ENCODE peak calls at places on chromosomes 2 and 18, in seven cellular contexts. One of them, this sample, is unnamed.

GRCh38 chr2:84865181-84865783 is 15.6 kb downstream of the TRABD2A start:
- DNase-seq in cardiac fibroblast: peak; percentile 49
- DNase-seq in omental fat pad: no peak
- DNase-seq in glutamatergic neuron: no peak
- DNase-seq in foreskin fibroblast: peak; percentile 53
- DNase-seq in K562: no peak
- DNase-seq in endothelial cell of umbilical vein: no peak
- DNase-seq in this sample: no peak

GRCh38 chr2:190545082-190545481 is 10.6 kb upstream of the NEMP2 start:
- DNase-seq in cardiac fibroblast: peak; percentile 38
- DNase-seq in endothelial cell of umbilical vein: no peak
- DNase-seq in omental fat pad: no peak
- DNase-seq in foreskin fibroblast: no peak
- DNase-seq in glutamatergic neuron: no peak
- DNase-seq in K562: no peak
- DNase-seq in this sample: no peak

GRCh38 chr2:222902660-222903059 is 41.8 kb downstream of the ACSL3 start:
- DNase-seq in K562: no peak
- DNase-seq in cardiac fibroblast: no peak
- DNase-seq in omental fat pad: no peak
- DNase-seq in endothelial cell of umbilical vein: no peak
- DNase-seq in glutamatergic neuron: no peak
- DNase-seq in foreskin fibroblast: no peak
- DNase-seq in this sample: no peak

GRCh38 chr2:157761520-157761919 is 114.6 kb downstream of the ACVR1 start:
- DNase-seq in endothelial cell of umbilical vein: no peak
- DNase-seq in foreskin fibroblast: peak; percentile 44
- DNase-seq in cardiac fibroblast: peak; percentile 25
- DNase-seq in glutamatergic neuron: no peak
- DNase-seq in K562: no peak
- DNase-seq in omental fat pad: no peak
- DNase-seq in this sample: no peak

GRCh38 chr2:210086292-210086691 is 83.9 kb downstream of the RPE start:
- DNase-seq in K562: no peak
- DNase-seq in omental fat pad: no peak
- DNase-seq in glutamatergic neuron: no peak
- DNase-seq in cardiac fibroblast: peak; percentile 57
- DNase-seq in endothelial cell of umbilical vein: peak; percentile 54
- DNase-seq in foreskin fibroblast: peak; percentile 26
- DNase-seq in this sample: no peak

GRCh38 chr2:127508621-127509034 is 17.7 kb downstream of the IWS1 start:
- DNase-seq in cardiac fibroblast: peak; percentile 99
- DNase-seq in omental fat pad: peak; percentile 53
- DNase-seq in endothelial cell of umbilical vein: peak; percentile 93
- DNase-seq in glutamatergic neuron: no peak
- DNase-seq in K562: peak; percentile 52
- DNase-seq in foreskin fibroblast: peak; percentile 99
- DNase-seq in this sample: peak; percentile 97

GRCh38 chr18:8177330-8178016 is 431.8 kb upstream of the RAB12 start:
- DNase-seq in glutamatergic neuron: no peak
- DNase-seq in cardiac fibroblast: peak; percentile 38
- DNase-seq in endothelial cell of umbilical vein: peak; percentile 7
- DNase-seq in K562: no peak
- DNase-seq in foreskin fibroblast: peak; percentile 7
- DNase-seq in omental fat pad: no peak
- DNase-seq in this sample: no peak

GRCh38 chr18:26655010-26655613 is 106.8 kb upstream of the KCTD1 start:
- DNase-seq in foreskin fibroblast: peak; percentile 56
- DNase-seq in endothelial cell of umbilical vein: peak; percentile 7
- DNase-seq in K562: no peak
- DNase-seq in glutamatergic neuron: no peak
- DNase-seq in cardiac fibroblast: peak; percentile 10
- DNase-seq in omental fat pad: no peak
- DNase-seq in this sample: no peak

GRCh38 chr2:235721586-235721985 is 227.7 kb downstream of the AGAP1 start:
- DNase-seq in omental fat pad: no peak
- DNase-seq in glutamatergic neuron: no peak
- DNase-seq in foreskin fibroblast: no peak
- DNase-seq in cardiac fibroblast: no peak
- DNase-seq in K562: no peak
- DNase-seq in endothelial cell of umbilical vein: no peak
- DNase-seq in this sample: no peak

GRCh38 chr2:191209346-191209745 is 35.9 kb upstream of the MYO1B start:
- DNase-seq in endothelial cell of umbilical vein: no peak
- DNase-seq in cardiac fibroblast: peak; percentile 39
- DNase-seq in omental fat pad: no peak
- DNase-seq in foreskin fibroblast: no peak
- DNase-seq in glutamatergic neuron: no peak
- DNase-seq in K562: no peak
- DNase-seq in this sample: no peak

GRCh38 chr18:13101659-13101992 is 110.5 kb downstream of the CEP192 start:
- DNase-seq in foreskin fibroblast: no peak
- DNase-seq in omental fat pad: no peak
- DNase-seq in cardiac fibroblast: no peak
- DNase-seq in endothelial cell of umbilical vein: no peak
- DNase-seq in glutamatergic neuron: no peak
- DNase-seq in K562: no peak
- DNase-seq in this sample: no peak

GRCh38 chr2:73104933-73105332 is 7.8 kb downstream of the RAB11FIP5 start:
- DNase-seq in foreskin fibroblast: no peak
- DNase-seq in cardiac fibroblast: no peak
- DNase-seq in omental fat pad: no peak
- DNase-seq in glutamatergic neuron: no peak
- DNase-seq in endothelial cell of umbilical vein: no peak
- DNase-seq in K562: no peak
- DNase-seq in this sample: no peak

GRCh38 chr18:10032331-10032979 is 118.6 kb downstream of the VAPA start:
- DNase-seq in cardiac fibroblast: no peak
- DNase-seq in glutamatergic neuron: no peak
- DNase-seq in K562: no peak
- DNase-seq in endothelial cell of umbilical vein: peak; percentile 27
- DNase-seq in omental fat pad: no peak
- DNase-seq in foreskin fibroblast: no peak
- DNase-seq in this sample: no peak

GRCh38 chr2:213177685-213178084 is 26.3 kb upstream of the IKZF2 start:
- DNase-seq in endothelial cell of umbilical vein: no peak
- DNase-seq in glutamatergic neuron: no peak
- DNase-seq in foreskin fibroblast: peak; percentile 18
- DNase-seq in cardiac fibroblast: no peak
- DNase-seq in K562: no peak
- DNase-seq in omental fat pad: no peak
- DNase-seq in this sample: no peak

GRCh38 chr2:70104231-70105111 is 17.2 kb downstream of the PCBP1 start:
- DNase-seq in foreskin fibroblast: peak; percentile 86
- DNase-seq in K562: peak; percentile 90
- DNase-seq in glutamatergic neuron: no peak
- DNase-seq in cardiac fibroblast: peak; percentile 70
- DNase-seq in omental fat pad: no peak
- DNase-seq in endothelial cell of umbilical vein: no peak
- DNase-seq in this sample: no peak

GRCh38 chr2:43082111-43082877 is 144.1 kb downstream of the ZFP36L2 start:
- DNase-seq in cardiac fibroblast: peak; percentile 94
- DNase-seq in omental fat pad: no peak
- DNase-seq in endothelial cell of umbilical vein: peak; percentile 43
- DNase-seq in foreskin fibroblast: peak; percentile 89
- DNase-seq in K562: no peak
- DNase-seq in glutamatergic neuron: no peak
- DNase-seq in this sample: peak; percentile 91

GRCh38 chr2:209519271-209519670 is 95.4 kb downstream of the MAP2 start:
- DNase-seq in glutamatergic neuron: no peak
- DNase-seq in omental fat pad: no peak
- DNase-seq in foreskin fibroblast: no peak
- DNase-seq in K562: no peak
- DNase-seq in cardiac fibroblast: no peak
- DNase-seq in endothelial cell of umbilical vein: no peak
- DNase-seq in this sample: no peak

GRCh38 chr2:218998414-218999002 is 5.3 kb upstream of the CRYBA2 start:
- DNase-seq in endothelial cell of umbilical vein: no peak
- DNase-seq in foreskin fibroblast: no peak
- DNase-seq in cardiac fibroblast: no peak
- DNase-seq in omental fat pad: no peak
- DNase-seq in K562: no peak
- DNase-seq in glutamatergic neuron: no peak
- DNase-seq in this sample: no peak

GRCh38 chr2:128091691-128092050 is 671 bp downstream of the UGGT1 start:
- DNase-seq in foreskin fibroblast: peak; percentile 31
- DNase-seq in K562: no peak
- DNase-seq in endothelial cell of umbilical vein: peak; percentile 64
- DNase-seq in omental fat pad: no peak
- DNase-seq in glutamatergic neuron: no peak
- DNase-seq in cardiac fibroblast: peak; percentile 32
- DNase-seq in this sample: no peak

GRCh38 chr2:199261221-199261620 is 196.5 kb downstream of the SATB2 start:
- DNase-seq in endothelial cell of umbilical vein: peak; percentile 42
- DNase-seq in cardiac fibroblast: peak; percentile 89
- DNase-seq in foreskin fibroblast: peak; percentile 78
- DNase-seq in glutamatergic neuron: no peak
- DNase-seq in omental fat pad: no peak
- DNase-seq in K562: no peak
- DNase-seq in this sample: peak; percentile 47

GRCh38 chr2:37877457-37878315 is 47.4 kb upstream of the RMDN2 start:
- DNase-seq in omental fat pad: no peak
- DNase-seq in glutamatergic neuron: no peak
- DNase-seq in endothelial cell of umbilical vein: peak; percentile 73
- DNase-seq in foreskin fibroblast: peak; percentile 81
- DNase-seq in cardiac fibroblast: peak; percentile 81
- DNase-seq in K562: peak; percentile 69
- DNase-seq in this sample: peak; percentile 47

GRCh38 chr2:159209341-159210306 is 76.9 kb downstream of the WDSUB1 start:
- DNase-seq in foreskin fibroblast: no peak
- DNase-seq in K562: no peak
- DNase-seq in cardiac fibroblast: no peak
- DNase-seq in omental fat pad: no peak
- DNase-seq in glutamatergic neuron: no peak
- DNase-seq in endothelial cell of umbilical vein: no peak
- DNase-seq in this sample: no peak

GRCh38 chr18:34738173-34738894 is 28.2 kb downstream of the DTNA start:
- DNase-seq in omental fat pad: no peak
- DNase-seq in cardiac fibroblast: peak; percentile 34
- DNase-seq in glutamatergic neuron: no peak
- DNase-seq in K562: no peak
- DNase-seq in foreskin fibroblast: peak; percentile 49
- DNase-seq in endothelial cell of umbilical vein: peak; percentile 8
- DNase-seq in this sample: no peak

GRCh38 chr2:86037795-86038192 is 67.9 kb downstream of the POLR1A start:
- DNase-seq in endothelial cell of umbilical vein: no peak
- DNase-seq in glutamatergic neuron: no peak
- DNase-seq in foreskin fibroblast: no peak
- DNase-seq in K562: no peak
- DNase-seq in omental fat pad: peak; percentile 23
- DNase-seq in cardiac fibroblast: no peak
- DNase-seq in this sample: no peak

DNA sequence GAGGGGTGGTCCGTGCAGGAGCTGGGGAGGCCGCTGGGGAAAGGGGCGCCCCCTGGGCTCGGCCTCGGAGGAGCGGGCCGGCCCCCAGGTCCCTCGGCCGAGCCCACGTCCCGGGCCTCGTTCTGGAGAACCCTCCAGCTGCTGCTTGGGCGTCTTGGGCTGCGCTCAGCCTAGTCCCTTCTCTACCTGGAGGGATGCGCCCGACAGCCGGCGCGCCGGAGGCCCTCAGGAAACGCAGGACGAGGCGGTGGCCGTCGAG is 293 bp upstream of the D2HGDH start:
- DNase-seq in cardiac fibroblast: no peak
- DNase-seq in foreskin fibroblast: no peak
- DNase-seq in K562: no peak
- DNase-seq in glutamatergic neuron: no peak
- DNase-seq in endothelial cell of umbilical vein: no peak
- DNase-seq in omental fat pad: no peak
- DNase-seq in this sample: no peak
- TF ChIP-seq CTCF in cardiac fibroblast: no peak
- TF ChIP-seq CTCF in foreskin fibroblast: peak; percentile 12
- TF ChIP-seq CTCF in K562: peak; percentile 12
- TF ChIP-seq CTCF in glutamatergic neuron: no peak
- TF ChIP-seq CTCF in endothelial cell of umbilical vein: peak; percentile 6
- TF ChIP-seq CTCF in omental fat pad: no peak
- TF ChIP-seq CTCF in this sample: no peak

DNA sequence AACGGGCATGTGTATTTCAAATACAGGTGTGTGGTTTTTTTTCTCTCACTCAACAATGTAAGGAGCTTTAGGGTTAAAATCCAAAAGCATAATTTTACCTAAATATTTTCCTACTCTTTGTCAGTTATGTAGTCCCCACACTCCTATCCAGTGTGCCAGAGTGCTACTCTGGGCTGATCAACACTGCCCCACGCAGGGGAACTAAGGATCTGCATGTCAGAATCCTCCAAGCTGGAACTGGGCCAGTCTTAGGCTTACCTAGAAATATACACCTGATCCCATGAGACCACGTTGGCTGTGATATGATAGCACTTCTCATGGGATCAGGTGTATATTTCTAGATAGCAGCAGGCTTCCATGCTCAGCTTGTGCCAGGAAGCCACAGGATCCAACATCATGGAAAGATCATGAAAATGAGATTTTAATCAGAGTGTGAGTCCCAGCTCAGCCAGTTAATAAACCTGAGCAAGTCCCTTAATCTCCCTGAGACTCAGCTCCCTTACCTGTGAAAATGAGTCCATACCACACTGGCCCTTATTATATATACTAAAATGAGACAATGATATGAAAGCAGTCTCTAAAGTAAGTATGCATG is 29.7 kb downstream of the CCDC141 start:
- DNase-seq in foreskin fibroblast: peak; percentile 4
- DNase-seq in cardiac fibroblast: peak; percentile 19
- DNase-seq in omental fat pad: no peak
- DNase-seq in endothelial cell of umbilical vein: peak; percentile 28
- DNase-seq in glutamatergic neuron: peak; percentile 69
- DNase-seq in K562: peak; percentile 27
- DNase-seq in this sample: no peak
- TF ChIP-seq CTCF in foreskin fibroblast: no peak
- TF ChIP-seq CTCF in cardiac fibroblast: peak; percentile 62
- TF ChIP-seq CTCF in omental fat pad: no peak
- TF ChIP-seq CTCF in endothelial cell of umbilical vein: peak; percentile 43
- TF ChIP-seq CTCF in glutamatergic neuron: peak; percentile 68
- TF ChIP-seq CTCF in K562: peak; percentile 39
- TF ChIP-seq CTCF in this sample: peak; percentile 53

GRCh38 chr2:96536445-96537065 is at the start of gene ARID5A:
- DNase-seq in endothelial cell of umbilical vein: peak; percentile 88
- DNase-seq in K562: peak; percentile 94
- DNase-seq in cardiac fibroblast: peak; percentile 79
- DNase-seq in omental fat pad: peak; percentile 71
- DNase-seq in foreskin fibroblast: peak; percentile 97
- DNase-seq in glutamatergic neuron: peak; percentile 88
- DNase-seq in this sample: no peak
- TF ChIP-seq CTCF in endothelial cell of umbilical vein: no peak
- TF ChIP-seq CTCF in K562: no peak
- TF ChIP-seq CTCF in cardiac fibroblast: peak; percentile 23
- TF ChIP-seq CTCF in omental fat pad: no peak
- TF ChIP-seq CTCF in foreskin fibroblast: peak; percentile 27
- TF ChIP-seq CTCF in glutamatergic neuron: peak; percentile 56
- TF ChIP-seq CTCF in this sample: peak; percentile 19

DNA sequence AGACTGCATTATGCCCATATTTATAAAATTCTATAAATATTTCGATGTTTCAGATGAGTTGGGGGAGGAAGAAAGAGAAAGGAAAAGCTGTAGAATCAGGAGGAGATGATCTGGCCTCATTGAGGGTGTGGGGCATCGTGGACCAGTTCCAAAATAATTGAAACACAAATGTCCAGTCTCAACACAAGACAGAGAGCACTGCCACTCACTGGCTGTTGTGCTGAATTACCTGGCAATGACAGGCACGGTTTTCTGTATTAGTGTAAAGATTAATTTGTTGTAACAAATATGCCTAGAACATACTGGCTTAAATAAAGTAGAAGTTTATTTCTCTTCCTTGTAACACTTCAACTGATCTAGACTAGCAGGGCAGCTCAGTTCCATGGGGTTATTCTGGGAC is 24.1 kb downstream of the POLE4 start:
- DNase-seq in foreskin fibroblast: peak; percentile 38
- DNase-seq in glutamatergic neuron: no peak
- DNase-seq in cardiac fibroblast: peak; percentile 11
- DNase-seq in omental fat pad: no peak
- DNase-seq in endothelial cell of umbilical vein: no peak
- DNase-seq in K562: peak; percentile 4
- DNase-seq in this sample: no peak
- TF ChIP-seq CTCF in foreskin fibroblast: no peak
- TF ChIP-seq CTCF in glutamatergic neuron: no peak
- TF ChIP-seq CTCF in cardiac fibroblast: no peak
- TF ChIP-seq CTCF in omental fat pad: no peak
- TF ChIP-seq CTCF in endothelial cell of umbilical vein: no peak
- TF ChIP-seq CTCF in K562: peak; percentile 34
- TF ChIP-seq CTCF in this sample: no peak